ENCODE peak calls at places on chromosomes 1 and 21, in six cellular contexts. One of them, this sample, is unnamed.

GRCh38 chr1:22317231-22317919 is 134.3 kb upstream of the ZBTB40 start:
- DNase-seq in NCI-H2029 treated with DMSO at 0.1 percent for 48 hours: no peak
- DNase-seq in NCI-H748 treated with DMSO at 0.1 percent for 48 hours: no peak
- DNase-seq in stimulated activated naive CD4-positive, alpha-beta T cell: no peak
- DNase-seq in trophoblast cell: peak
- DNase-seq in AG10803: no peak
- DNase-seq in this sample: peak

GRCh38 chr1:27257155-27257554 is 22.7 kb downstream of the WDTC1 start:
- DNase-seq in NCI-H2029 treated with DMSO at 0.1 percent for 48 hours: no peak
- DNase-seq in NCI-H748 treated with DMSO at 0.1 percent for 48 hours: no peak
- DNase-seq in stimulated activated naive CD4-positive, alpha-beta T cell: no peak
- DNase-seq in trophoblast cell: no peak
- DNase-seq in AG10803: no peak
- DNase-seq in this sample: no peak

GRCh38 chr1:72438270-72438669 is 155.9 kb upstream of the NEGR1 start:
- DNase-seq in NCI-H2029 treated with DMSO at 0.1 percent for 48 hours: no peak
- DNase-seq in NCI-H748 treated with DMSO at 0.1 percent for 48 hours: no peak
- DNase-seq in stimulated activated naive CD4-positive, alpha-beta T cell: no peak
- DNase-seq in trophoblast cell: no peak
- DNase-seq in AG10803: no peak
- DNase-seq in this sample: no peak

GRCh38 chr1:172308148-172308547 is 112.3 kb upstream of the C1orf105 start:
- DNase-seq in NCI-H2029 treated with DMSO at 0.1 percent for 48 hours: no peak
- DNase-seq in NCI-H748 treated with DMSO at 0.1 percent for 48 hours: no peak
- DNase-seq in stimulated activated naive CD4-positive, alpha-beta T cell: no peak
- DNase-seq in trophoblast cell: no peak
- DNase-seq in AG10803: no peak
- DNase-seq in this sample: no peak

GRCh38 chr1:219227731-219228419 is 54.2 kb downstream of the LYPLAL1 start:
- DNase-seq in NCI-H2029 treated with DMSO at 0.1 percent for 48 hours: no peak
- DNase-seq in NCI-H748 treated with DMSO at 0.1 percent for 48 hours: no peak
- DNase-seq in stimulated activated naive CD4-positive, alpha-beta T cell: no peak
- DNase-seq in trophoblast cell: no peak
- DNase-seq in AG10803: peak
- DNase-seq in this sample: no peak

GRCh38 chr1:17791055-17791390 is 35.9 kb downstream of the ACTL8 start:
- DNase-seq in NCI-H2029 treated with DMSO at 0.1 percent for 48 hours: no peak
- DNase-seq in NCI-H748 treated with DMSO at 0.1 percent for 48 hours: no peak
- DNase-seq in stimulated activated naive CD4-positive, alpha-beta T cell: no peak
- DNase-seq in trophoblast cell: no peak
- DNase-seq in AG10803: no peak
- DNase-seq in this sample: no peak

GRCh38 chr21:26587621-26588260 is 14.7 kb upstream of the CYYR1 start:
- DNase-seq in NCI-H2029 treated with DMSO at 0.1 percent for 48 hours: no peak
- DNase-seq in NCI-H748 treated with DMSO at 0.1 percent for 48 hours: no peak
- DNase-seq in stimulated activated naive CD4-positive, alpha-beta T cell: no peak
- DNase-seq in trophoblast cell: no peak
- DNase-seq in AG10803: peak
- DNase-seq in this sample: peak

GRCh38 chr1:98044071-98044697 is 123.3 kb upstream of the DPYD start:
- DNase-seq in NCI-H2029 treated with DMSO at 0.1 percent for 48 hours: no peak
- DNase-seq in NCI-H748 treated with DMSO at 0.1 percent for 48 hours: no peak
- DNase-seq in stimulated activated naive CD4-positive, alpha-beta T cell: no peak
- DNase-seq in trophoblast cell: no peak
- DNase-seq in AG10803: peak
- DNase-seq in this sample: no peak

GRCh38 chr1:204355913-204356312 is 3.8 kb downstream of the PLEKHA6 start:
- DNase-seq in NCI-H2029 treated with DMSO at 0.1 percent for 48 hours: no peak
- DNase-seq in NCI-H748 treated with DMSO at 0.1 percent for 48 hours: no peak
- DNase-seq in stimulated activated naive CD4-positive, alpha-beta T cell: no peak
- DNase-seq in trophoblast cell: no peak
- DNase-seq in AG10803: no peak
- DNase-seq in this sample: no peak

GRCh38 chr1:204684551-204685235 is 845 bp downstream of the LRRN2 start:
- DNase-seq in NCI-H2029 treated with DMSO at 0.1 percent for 48 hours: no peak
- DNase-seq in NCI-H748 treated with DMSO at 0.1 percent for 48 hours: no peak
- DNase-seq in stimulated activated naive CD4-positive, alpha-beta T cell: no peak
- DNase-seq in trophoblast cell: no peak
- DNase-seq in AG10803: no peak
- DNase-seq in this sample: no peak

GRCh38 chr1:54125671-54126070 is 27.1 kb downstream of the CDCP2 start:
- DNase-seq in NCI-H2029 treated with DMSO at 0.1 percent for 48 hours: no peak
- DNase-seq in NCI-H748 treated with DMSO at 0.1 percent for 48 hours: no peak
- DNase-seq in stimulated activated naive CD4-positive, alpha-beta T cell: no peak
- DNase-seq in trophoblast cell: no peak
- DNase-seq in AG10803: no peak
- DNase-seq in this sample: peak

This sample was measured in AG20443.